ENCODE peak calls at places on chromosome 4, in eight cellular contexts. V, P, E, B, A, F, S and C are unnamed samples.

GRCh38 chr4:9765091-9765490 is 16.3 kb upstream of the DRD5 start:
- DNase-seq in F (peak), A (peak), V (peak), E (no peak), S (no peak), P (no peak), B (peak), C (peak)

GRCh38 chr4:39232100-39232499 is 49.8 kb downstream of the WDR19 start:
- DNase-seq in F (no peak), V (no peak), S (no peak), A (no peak), B (no peak), P (no peak), E (no peak), C (no peak)

GRCh38 chr4:190015538-190016368 is 11.3 kb downstream of the FRG2 start:
- DNase-seq in V (no peak), P (no peak), A (no peak), E (no peak), B (peak), S (no peak), F (no peak), C (no peak)

GRCh38 chr4:122898370-122899150 is 23.8 kb downstream of the NUDT6 start:
- DNase-seq in V (no peak), P (no peak), F (peak), A (peak), S (no peak), B (peak), E (no peak), C (peak)

GRCh38 chr4:144283496-144283895 is 143.0 kb upstream of the GYPA start:
- DNase-seq in V (no peak), B (no peak), E (no peak), S (no peak), P (no peak), A (no peak), F (no peak), C (no peak)

GRCh38 chr4:25862411-25863346 is at the start of gene SEL1L3:
- DNase-seq in E (peak), V (peak), A (no peak), S (no peak), B (peak), F (no peak), P (peak), C (no peak)

GRCh38 chr4:149176019-149176418 is 639.6 kb downstream of the IQCM start:
- DNase-seq in B (no peak), A (no peak), E (no peak), V (no peak), P (peak), F (no peak), S (no peak), C (no peak)

GRCh38 chr4:180710643-180711337 is 1532.4 kb upstream of the TENM3 start:
- DNase-seq in S (no peak), B (no peak), P (no peak), V (no peak), E (no peak), A (no peak), F (no peak), C (no peak)

GRCh38 chr4:52102587-52102986 is 51.5 kb downstream of the SPATA18 start:
- DNase-seq in F (peak), P (no peak), V (no peak), E (no peak), A (peak), B (no peak), S (no peak), C (peak)

GRCh38 chr4:187602339-187603092 is 393.1 kb upstream of the ZFP42 start:
- DNase-seq in E (no peak), P (no peak), F (peak), A (peak), B (peak), V (no peak), S (no peak), C (peak)

GRCh38 chr4:28947374-28947773 is 1772.8 kb upstream of the PCDH7 start:
- DNase-seq in F (no peak), S (no peak), E (no peak), V (no peak), A (no peak), P (no peak), B (no peak), C (no peak)

GRCh38 chr4:160180206-160180605 is 1077.3 kb downstream of the RAPGEF2 start:
- DNase-seq in E (no peak), A (no peak), V (no peak), B (peak), P (no peak), S (no peak), F (peak), C (peak)

GRCh38 chr4:155403886-155404285 is 27.1 kb upstream of the MAP9 start:
- DNase-seq in B (peak), F (peak), E (no peak), V (no peak), A (peak), S (no peak), P (no peak), C (peak)

GRCh38 chr4:165610679-165611551 is 232.1 kb downstream of the CPE start:
- DNase-seq in F (no peak), S (no peak), E (no peak), P (no peak), A (no peak), V (no peak), B (no peak), C (no peak)

GRCh38 chr4:88725143-88725542 is 27.5 kb upstream of the NAP1L5 start:
- DNase-seq in P (no peak), S (no peak), B (no peak), E (no peak), A (no peak), V (no peak), F (no peak), C (no peak)

GRCh38 chr4:10697071-10697470 is 12.5 kb upstream of the CLNK start:
- DNase-seq in S (no peak), B (no peak), E (no peak), A (no peak), F (no peak), P (no peak), V (no peak), C (no peak)

GRCh38 chr4:121408-122084 is 2.8 kb upstream of the ZNF718 start:
- DNase-seq in F (no peak), B (no peak), E (no peak), P (no peak), A (no peak), S (no peak), V (no peak), C (no peak)

GRCh38 chr4:48341776-48342558 is 638 bp downstream of the SLAIN2 start:
- DNase-seq in E (peak), P (peak), V (peak), S (no peak), A (no peak), B (peak), F (peak), C (no peak)
- TF ChIP-seq CTCF in E (no peak), P (no peak), V (no peak), S (no peak), A (no peak), B (no peak), F (no peak), C (no peak)

GRCh38 chr4:20252656-20253271 is 1.1 kb downstream of the SLIT2 start:
- DNase-seq in E (peak), A (peak), S (no peak), P (peak), B (peak), F (peak), V (no peak), C (peak)
- H3K4me3 ChIP-seq in E (peak), A (peak), S (no peak), P (peak), B (peak), F (peak), V (no peak), C (peak)

GRCh38 chr4:168621806-168622589 is 125.1 kb downstream of the PALLD start:
- DNase-seq in F (peak), B (no peak), P (no peak), S (no peak), E (no peak), V (no peak), A (peak), C (peak)
- TF ChIP-seq CTCF in F (no peak), B (no peak), P (no peak), S (no peak), E (no peak), V (no peak), A (no peak), C (no peak)

GRCh38 chr4:3389186-3389878 is 52.4 kb upstream of the HGFAC start:
- DNase-seq in B (no peak), S (no peak), F (no peak), E (peak), V (no peak), A (no peak), P (peak), C (no peak)
- H3K4me3 ChIP-seq in B (no peak), S (no peak), F (peak), E (peak), V (no peak), A (peak), P (peak), C (peak)

DNA sequence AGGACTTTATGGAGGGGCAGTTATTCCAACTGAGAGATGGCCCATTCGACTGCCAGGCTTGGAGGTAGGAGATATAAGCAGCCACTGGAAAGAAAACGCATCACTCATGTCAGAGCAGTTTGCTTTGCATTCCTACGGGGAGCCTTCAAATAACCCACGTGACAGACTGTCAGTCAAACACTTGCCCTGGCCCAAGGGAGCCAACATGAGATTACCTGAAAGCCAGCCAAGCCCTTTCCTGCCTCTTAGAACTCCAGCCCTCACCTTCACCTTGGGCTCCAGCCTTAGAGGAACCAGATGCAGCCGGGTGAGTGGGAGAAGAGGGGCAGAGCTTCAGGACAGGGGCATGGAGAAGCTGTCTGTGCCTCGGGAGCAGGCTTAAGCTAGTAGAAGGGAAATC is 95.3 kb upstream of the CXCL13 start:
- DNase-seq in A (no peak), P (no peak), B (no peak), F (no peak), E (no peak), V (no peak), S (no peak), C (no peak)
- TF ChIP-seq CTCF in A (no peak), P (no peak), B (no peak), F (no peak), E (no peak), V (no peak), S (no peak), C (no peak)